ENCODE peak calls at places on chromosomes 2 and 18, in five cellular contexts. G is HCT116, Q is HEK293T, B is K562, M is HepG2. P is an unnamed sample.

GRCh38 chr2:172739651-172740050 is 4.0 kb downstream of the RAPGEF4 start:
- DNase-seq in Q (no peak), B (no peak), G (no peak), M (no peak), P (no peak)

GRCh38 chr2:100957971-100958653 is 44.0 kb upstream of the RPL31 start:
- DNase-seq in M (no peak), B (no peak), Q (no peak), G (no peak), P (no peak)

GRCh38 chr2:224650815-224651439 is 65.2 kb downstream of the CCDC195 start:
- DNase-seq in Q (peak; percentile 55), G (peak; percentile 53), M (peak; percentile 57), B (peak; percentile 29), P (no peak)

GRCh38 chr2:54559593-54560145 is 103.5 kb downstream of the SPTBN1 start:
- DNase-seq in Q (no peak), M (peak; percentile 83), G (no peak), B (no peak), P (no peak)

GRCh38 chr18:11497585-11497984 is 111.8 kb upstream of the SLC35G4 start:
- DNase-seq in Q (no peak), B (no peak), M (peak; percentile 61), G (no peak), P (no peak)

GRCh38 chr2:27753744-27754588 is 17.6 kb upstream of the MRPL33 start:
- DNase-seq in G (peak; percentile 56), B (peak; percentile 72), Q (peak; percentile 80), M (peak; percentile 79), P (peak; percentile 93)

GRCh38 chr2:237704476-237705224 is 77.3 kb downstream of the LRRFIP1 start:
- DNase-seq in B (no peak), M (no peak), Q (no peak), G (no peak), P (no peak)

GRCh38 chr2:1564506-1564905 is 151.2 kb downstream of the TPO start:
- DNase-seq in M (no peak), B (no peak), G (no peak), Q (no peak), P (no peak)

GRCh38 chr18:36402765-36403396 is 105.4 kb downstream of the FHOD3 start:
- DNase-seq in G (no peak), Q (peak; percentile 49), B (no peak), M (no peak), P (peak; percentile 39)

GRCh38 chr2:44207102-44207501 is 38.4 kb downstream of the PPM1B start:
- DNase-seq in B (no peak), G (no peak), M (no peak), Q (no peak), P (no peak)

GRCh38 chr2:45452866-45453265 is 158.2 kb downstream of the SRBD1 start:
- DNase-seq in Q (no peak), G (no peak), B (no peak), M (no peak), P (no peak)

GRCh38 chr18:62069556-62069955 is 117.3 kb downstream of the PIGN start:
- DNase-seq in G (no peak), M (no peak), Q (no peak), B (no peak), P (no peak)

GRCh38 chr2:181517685-181518301 is 60.6 kb downstream of the ITGA4 start:
- DNase-seq in Q (no peak), M (no peak), B (no peak), G (no peak), P (no peak)

GRCh38 chr2:188248513-188248912 is 43.2 kb upstream of the GULP1 start:
- DNase-seq in M (no peak), B (no peak), G (no peak), Q (no peak), P (no peak)

GRCh38 chr18:36756262-36756661 is 72.5 kb downstream of the TPGS2 start:
- DNase-seq in G (no peak), M (no peak), Q (no peak), B (no peak), P (no peak)

GRCh38 chr2:28356095-28356911 is 36.4 kb upstream of the FOSL2 start:
- DNase-seq in Q (no peak), G (no peak), B (peak; percentile 63), M (no peak), P (no peak)

GRCh38 chr2:24491626-24492282 is 700 bp downstream of the NCOA1 start:
- DNase-seq in B (peak; percentile 75), M (no peak), G (no peak), Q (peak; percentile 53), P (peak; percentile 66)

GRCh38 chr2:13791019-13791418 is 841.5 kb upstream of the LRATD1 start:
- DNase-seq in G (no peak), M (no peak), B (no peak), Q (no peak), P (no peak)

GRCh38 chr2:231058761-231059550 is 2.3 kb downstream of the PSMD1 start:
- DNase-seq in Q (no peak), B (no peak), G (no peak), M (no peak), P (no peak)

GRCh38 chr2:114005110-114005783 is 115.4 kb downstream of the ACTR3 start:
- DNase-seq in M (no peak), G (no peak), B (no peak), Q (no peak), P (no peak)

GRCh38 chr2:8379134-8379533 is 302.7 kb upstream of the ID2 start:
- DNase-seq in Q (no peak), B (no peak), M (no peak), G (no peak), P (no peak)

GRCh38 chr2:16933355-16933754 is 267.7 kb upstream of the CYRIA start:
- DNase-seq in G (no peak), B (no peak), Q (no peak), M (no peak), P (no peak)

GRCh38 chr2:176110975-176111663 is 4.0 kb downstream of the HOXD11 start:
- DNase-seq in G (no peak), Q (no peak), M (peak; percentile 50), B (peak; percentile 74), P (peak; percentile 80)

GRCh38 chr2:236793041-236794011 is 223.7 kb downstream of the ACKR3 start:
- DNase-seq in M (no peak), Q (no peak), B (no peak), G (no peak), P (peak; percentile 34)

GRCh38 chr2:17136895-17137294 is 381.3 kb downstream of the RAD51AP2 start:
- DNase-seq in Q (no peak), G (no peak), B (no peak), M (no peak), P (no peak)

GRCh38 chr2:48209214-48209885 is 303.1 kb upstream of the FBXO11 start:
- DNase-seq in Q (no peak), M (no peak), B (no peak), G (no peak), P (no peak)

GRCh38 chr2:74587664-74588277 is 33.3 kb downstream of the DOK1 start:
- DNase-seq in B (peak; percentile 41), G (peak; percentile 8), Q (peak; percentile 75), M (peak; percentile 77), P (peak; percentile 61)

GRCh38 chr2:182015334-182016109 is 29.9 kb downstream of the PPP1R1C start:
- DNase-seq in M (no peak), Q (no peak), G (no peak), B (no peak), P (no peak)

GRCh38 chr2:173926875-173927274 is 38.3 kb downstream of the SP3 start:
- DNase-seq in G (no peak), B (no peak), M (no peak), Q (no peak), P (no peak)
- TF ChIP-seq SP1 in G (no peak), B (no peak), M (no peak), Q (no peak), P (no peak)

GRCh38 chr2:133802366-133802765 is 234.1 kb upstream of the NCKAP5 start:
- DNase-seq in B (no peak), M (no peak), G (no peak), Q (no peak), P (no peak)
- TF ChIP-seq SP1 in B (no peak), M (no peak), G (no peak), Q (no peak), P (no peak)

GRCh38 chr2:67272195-67272594 is 124.9 kb upstream of the ETAA1 start:
- DNase-seq in Q (no peak), B (no peak), G (no peak), M (no peak), P (no peak)
- TF ChIP-seq SP1 in Q (no peak), B (no peak), G (no peak), M (no peak), P (no peak)

GRCh38 chr2:31729065-31729439 is 148.3 kb upstream of the SRD5A2 start:
- DNase-seq in M (peak; percentile 12), B (no peak), Q (no peak), G (no peak), P (no peak)

GRCh38 chr2:31728406-31729064 is 147.8 kb upstream of the SRD5A2 start:
- DNase-seq in M (no peak), B (no peak), Q (no peak), G (no peak), P (no peak)

GRCh38 chr2:31725444-31725843 is 144.7 kb upstream of the SRD5A2 start:
- DNase-seq in B (no peak), M (no peak), G (no peak), Q (no peak), P (no peak)

DNA sequence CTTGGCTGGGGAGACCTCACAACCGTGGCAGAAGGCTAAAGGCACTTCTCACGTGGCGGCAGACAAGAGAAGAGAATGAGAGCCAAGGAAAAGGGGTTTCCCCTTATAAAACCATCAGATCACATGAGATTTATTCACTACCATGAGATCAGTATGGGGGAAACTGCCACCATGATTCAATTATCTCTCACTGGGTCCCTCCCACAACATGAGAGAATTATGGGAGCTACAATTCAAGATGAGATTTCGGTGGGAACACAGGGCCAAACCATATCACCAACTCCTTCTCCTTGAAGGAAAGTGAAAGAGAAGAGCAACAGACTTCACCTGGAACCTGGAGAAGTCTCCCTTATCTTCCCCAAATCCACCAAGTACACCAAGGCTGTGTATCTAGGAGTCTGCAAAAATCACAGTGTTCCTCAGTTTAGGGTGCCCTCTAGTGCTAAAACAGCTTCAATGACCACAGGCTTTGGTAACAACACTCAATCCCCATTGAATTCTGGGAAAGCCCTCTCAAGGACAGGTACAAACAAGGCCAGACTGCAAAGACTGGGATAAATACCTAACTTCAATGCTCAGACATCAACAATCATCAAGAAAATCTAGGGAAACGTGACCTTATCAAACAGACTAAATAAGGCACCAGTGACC is 148.8 kb upstream of the SRD5A2 start:
- DNase-seq in B (peak; percentile 21), Q (peak; percentile 39), M (peak; percentile 60), G (peak; percentile 54), P (no peak)
- TF ChIP-seq SP1 in B (no peak), Q (no peak), M (no peak), G (no peak), P (no peak)

GRCh38 chr2:38265461-38265860 is 111.6 kb downstream of the ATL2 start:
- DNase-seq in B (no peak), M (no peak), G (no peak), Q (no peak), P (no peak)

GRCh38 chr2:38268001-38268400 is 109.1 kb downstream of the ATL2 start:
- DNase-seq in B (no peak), Q (no peak), M (no peak), G (no peak), P (no peak)

GRCh38 chr2:38267270-38267925 is 109.7 kb downstream of the ATL2 start:
- DNase-seq in Q (no peak), M (no peak), G (no peak), B (no peak), P (no peak)

GRCh38 chr2:38264649-38265322 is 112.3 kb downstream of the ATL2 start:
- DNase-seq in G (no peak), M (no peak), B (no peak), Q (no peak), P (no peak)

GRCh38 chr2:38266382-38267051 is 110.6 kb downstream of the ATL2 start:
- DNase-seq in Q (no peak), G (no peak), M (no peak), B (no peak), P (no peak)
- TF ChIP-seq SP1 in Q (no peak), G (no peak), M (no peak), B (no peak), P (no peak)